ENCODE peak calls at places on chromosomes 7 and 10, in six cellular contexts. F, T, E, B, Q and S are unnamed samples.

GRCh38 chr7:78345979-78346378 is 547.4 kb downstream of the PHTF2 start:
- DNase-seq in F (no peak), T (no peak), Q (no peak), B (no peak), E (no peak), S (no peak)

GRCh38 chr7:19932549-19933249 is 159.3 kb upstream of the TMEM196 start:
- DNase-seq in E (no peak), F (no peak), Q (no peak), T (no peak), B (no peak), S (no peak)

GRCh38 chr10:31622993-31623392 is 304.0 kb downstream of the ZEB1 start:
- DNase-seq in B (no peak), F (no peak), Q (no peak), E (no peak), T (no peak), S (no peak)

GRCh38 chr7:646951-647350 is 79.5 kb upstream of the DNAAF5 start:
- DNase-seq in E (no peak), T (no peak), B (no peak), Q (peak; percentile 20), F (no peak), S (no peak)

GRCh38 chr7:102220929-102221850 is 65.5 kb upstream of the SH2B2 start:
- DNase-seq in F (no peak), E (no peak), T (no peak), B (no peak), Q (no peak), S (no peak)

GRCh38 chr7:39192476-39192875 is 214.8 kb downstream of the POU6F2 start:
- DNase-seq in Q (no peak), B (no peak), F (no peak), T (no peak), E (no peak), S (no peak)

GRCh38 chr7:47581821-47582747 is at the start of gene TNS3:
- DNase-seq in T (peak; percentile 69), Q (peak; percentile 82), F (no peak), E (no peak), B (no peak), S (peak; percentile 51)

GRCh38 chr10:110153396-110153795 is 54.0 kb upstream of the MXI1 start:
- DNase-seq in T (no peak), E (no peak), Q (no peak), F (no peak), B (no peak), S (peak; percentile 36)

DNA sequence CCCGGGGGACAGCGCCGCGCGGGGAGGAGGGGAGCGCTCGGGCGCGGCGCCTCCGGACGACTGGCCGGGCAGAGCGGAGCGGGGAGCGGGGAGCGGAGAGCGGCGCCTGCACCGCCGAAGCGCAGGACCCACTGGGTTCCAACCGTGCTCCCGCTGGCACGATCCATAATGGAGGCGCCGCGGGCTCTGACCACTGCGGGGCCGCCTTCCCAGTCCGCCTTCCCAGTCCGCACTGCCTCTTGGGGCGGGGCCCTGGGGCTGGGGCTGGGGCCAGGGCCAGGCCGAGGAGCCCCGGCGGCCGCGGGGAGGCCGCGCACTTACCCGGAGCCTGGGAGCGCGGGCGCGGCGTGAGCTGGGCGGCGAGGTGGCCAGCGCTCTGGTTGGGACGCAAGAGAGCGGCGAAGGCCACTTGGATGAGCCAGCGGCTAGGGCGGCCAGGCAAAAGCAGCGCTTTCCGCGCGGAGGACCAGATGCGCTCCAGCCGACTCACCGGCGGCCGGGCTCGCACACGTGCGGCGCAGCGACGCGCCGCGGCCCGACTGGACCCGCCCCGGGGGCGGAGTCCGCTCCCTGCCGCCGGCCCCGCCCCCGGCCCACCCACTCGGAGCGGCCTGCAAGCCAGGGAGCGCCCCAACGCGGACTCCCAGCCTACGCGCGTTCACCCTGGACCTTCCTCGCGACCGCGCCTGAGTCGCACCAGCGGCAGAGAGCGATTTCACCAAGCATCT is at the start of gene PUS7:
- DNase-seq in F (peak; percentile 81), Q (peak; percentile 94), E (peak; percentile 84), B (peak; percentile 99), T (peak; percentile 91), S (peak; percentile 92)
- TF ChIP-seq POLR2A in F (peak; percentile 96), Q (peak; percentile 56), E (peak; percentile 64), B (peak; percentile 94), T (peak; percentile 44), S (peak; percentile 72)

DNA sequence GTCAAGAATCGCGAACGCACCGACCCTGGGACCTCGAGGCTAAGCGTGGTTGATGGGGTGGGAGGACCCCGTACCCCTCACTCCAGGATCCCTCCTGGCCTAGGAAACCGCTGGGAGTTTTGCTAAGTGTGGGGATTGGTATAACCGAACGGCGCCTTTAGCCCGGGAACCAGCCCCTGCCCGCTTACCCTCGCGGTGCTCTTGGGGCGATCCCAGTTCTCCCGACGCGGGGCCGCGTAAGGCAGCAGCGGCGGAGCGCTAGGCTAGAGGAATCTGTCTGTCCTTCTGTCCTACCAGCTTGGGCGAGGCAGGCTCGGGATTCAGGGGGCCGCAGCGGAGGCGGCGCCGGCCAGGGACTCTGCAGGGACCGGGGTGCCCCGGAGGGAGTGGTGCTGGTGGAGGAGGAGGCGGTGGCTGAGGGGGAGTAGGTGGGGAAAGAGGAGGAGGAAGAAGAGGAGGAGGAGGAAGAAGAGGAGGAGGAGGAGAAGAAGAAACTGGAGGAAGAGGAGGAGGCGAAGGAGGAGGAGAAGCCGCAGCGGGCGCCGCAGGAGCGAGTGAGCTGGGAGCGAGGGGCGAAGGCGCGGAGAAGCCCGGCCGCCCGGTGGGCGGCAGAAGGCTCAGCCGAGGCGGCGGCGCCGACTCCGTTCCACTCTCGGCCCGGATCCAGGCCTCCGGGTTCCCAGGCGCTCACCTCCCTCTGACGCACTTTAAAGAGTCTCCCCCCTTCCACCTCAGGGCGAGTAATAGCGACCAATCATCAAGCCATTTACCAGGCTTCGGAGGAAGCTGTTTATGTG is 439 bp upstream of the EMX2 start:
- DNase-seq in E (no peak), B (peak; percentile 38), Q (peak; percentile 46), T (no peak), F (no peak), S (peak; percentile 16)
- TF ChIP-seq POLR2A in E (no peak), B (no peak), Q (no peak), T (no peak), F (no peak), S (no peak)

GRCh38 chr7:75738975-75739795 is 444 bp upstream of the HIP1 start:
- DNase-seq in Q (peak; percentile 99), F (peak; percentile 95), E (peak; percentile 100), T (peak; percentile 100), B (peak; percentile 100), S (peak; percentile 100)

GRCh38 chr7:75740846-75741497 is 2.2 kb upstream of the HIP1 start:
- DNase-seq in E (no peak), T (peak; percentile 57), F (no peak), Q (no peak), B (no peak), S (peak; percentile 9)

GRCh38 chr7:75737856-75738603 is 711 bp downstream of the HIP1 start:
- DNase-seq in Q (peak; percentile 51), B (no peak), T (peak; percentile 22), F (no peak), E (peak; percentile 5), S (peak; percentile 51)

GRCh38 chr7:75739796-75740672 is 1.3 kb upstream of the HIP1 start:
- DNase-seq in T (no peak), Q (no peak), B (no peak), F (no peak), E (no peak), S (no peak)

DNA sequence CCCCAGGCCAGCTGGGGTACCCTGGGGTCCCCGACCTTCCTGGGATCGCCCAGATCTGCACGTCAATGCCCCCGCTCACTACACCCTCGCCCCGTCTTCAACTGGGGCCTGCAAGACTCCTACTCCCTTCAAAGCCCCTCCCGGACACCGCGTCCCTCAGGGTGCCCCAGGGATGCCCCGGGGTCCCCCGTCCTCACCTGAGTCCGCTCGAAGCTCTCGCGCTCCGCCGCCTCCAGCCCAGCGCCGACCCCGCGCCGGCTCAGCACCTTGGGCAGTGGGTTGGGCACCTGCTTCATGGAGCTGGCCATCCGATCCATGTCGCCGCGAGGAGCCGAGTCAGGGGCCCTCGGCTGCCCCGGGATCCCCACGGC is at the start of gene HIP1:
- DNase-seq in B (no peak), T (no peak), F (no peak), Q (no peak), E (no peak), S (no peak)
- TF ChIP-seq POLR2A in B (no peak), T (no peak), F (no peak), Q (no peak), E (peak; percentile 39), S (no peak)

DNA sequence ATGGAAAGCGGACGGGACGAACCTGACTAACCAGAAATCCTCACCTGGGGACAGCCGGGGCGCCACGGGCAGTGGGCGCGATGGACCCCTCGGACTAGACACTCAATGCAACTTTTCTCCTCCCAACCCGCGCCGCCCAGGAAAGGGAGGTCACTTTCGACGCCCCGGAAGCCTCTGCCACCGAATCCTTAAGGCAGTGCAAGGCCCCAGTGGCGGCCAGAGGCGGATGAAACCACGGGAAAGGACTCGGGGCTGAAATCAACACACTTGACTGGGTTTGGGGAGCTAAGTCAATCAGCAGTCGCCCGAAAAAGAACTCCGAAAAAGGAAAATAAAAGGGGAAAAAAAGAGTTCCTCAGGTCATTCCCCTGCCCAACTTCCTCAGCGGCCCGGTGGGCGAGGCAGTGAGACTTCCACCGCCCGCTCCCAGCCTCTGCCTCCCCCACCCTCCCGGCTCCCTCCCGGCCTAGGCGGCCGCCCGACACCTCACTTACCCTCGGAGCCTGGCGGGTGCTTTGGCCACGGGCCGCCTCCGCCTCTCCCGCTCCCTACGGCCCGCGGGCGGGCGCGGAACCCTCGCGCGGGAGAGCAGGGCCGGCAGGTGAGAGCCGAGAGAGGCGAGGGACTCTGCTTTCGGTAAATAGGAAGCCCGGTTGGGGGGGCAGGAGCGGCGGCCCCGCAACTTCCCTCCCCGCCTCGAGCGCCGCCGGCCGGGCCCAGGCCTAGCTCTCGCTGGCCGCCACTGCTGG is 547 bp downstream of the WAPL start:
- DNase-seq in B (peak; percentile 14), E (peak; percentile 42), Q (peak; percentile 79), F (peak; percentile 12), T (peak; percentile 66), S (peak; percentile 61)
- TF ChIP-seq POLR2A in B (no peak), E (no peak), Q (no peak), F (no peak), T (no peak), S (no peak)

DNA sequence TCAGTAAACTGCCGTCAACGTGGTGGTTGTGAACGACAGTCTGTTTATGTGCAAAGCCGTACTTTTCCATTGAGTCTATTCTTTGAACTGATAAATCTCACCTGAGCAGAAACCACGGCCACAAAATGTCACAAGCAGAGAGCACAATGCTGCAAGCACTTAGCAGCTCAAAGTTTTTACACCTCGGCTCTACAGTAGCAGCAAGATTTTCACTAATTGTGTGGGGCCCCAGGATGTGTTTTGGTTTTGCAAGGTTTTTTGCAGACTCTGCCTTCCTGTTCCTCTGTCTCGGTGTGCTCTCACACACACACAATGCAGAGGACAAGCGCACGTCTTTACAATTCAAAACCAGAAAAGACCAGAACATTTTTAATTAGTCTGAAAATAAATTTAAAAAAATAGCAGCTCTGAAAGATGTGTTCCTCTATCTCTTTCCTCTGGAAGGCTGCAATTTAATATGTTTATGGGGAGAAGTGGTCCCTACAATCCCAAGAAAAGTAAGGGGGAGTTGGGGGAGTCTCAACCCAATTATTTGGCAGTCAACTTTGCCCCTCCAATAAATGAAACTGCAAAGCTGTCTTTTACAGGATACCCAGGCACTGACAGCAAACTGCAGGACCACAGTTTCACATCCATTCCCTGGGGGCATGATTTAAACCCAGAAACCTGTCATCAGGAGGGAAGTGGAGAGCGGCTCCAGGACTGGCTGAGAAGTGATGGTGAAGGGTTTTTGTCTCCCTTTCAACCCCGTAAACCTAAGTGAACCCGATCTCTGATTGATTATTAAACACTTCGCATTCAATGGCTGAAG is 73.8 kb upstream of the SFMBT2 start:
- DNase-seq in B (no peak), Q (no peak), F (no peak), T (peak; percentile 40), E (no peak), S (no peak)
- TF ChIP-seq POLR2A in B (no peak), Q (no peak), F (no peak), T (no peak), E (no peak), S (no peak)

GRCh38 chr7:74289018-74289659 is at the start of gene CLIP2:
- DNase-seq in T (peak; percentile 84), B (peak; percentile 97), F (peak; percentile 54), Q (peak; percentile 93), E (peak; percentile 76), S (peak; percentile 83)
- TF ChIP-seq POLR2A in T (peak; percentile 8), B (no peak), F (peak; percentile 25), Q (peak; percentile 9), E (peak; percentile 42), S (no peak)